ENCODE peak calls at places on chromosomes 3 and 15, in eight cellular contexts. E, V, P, C, J, K, H and T are unnamed samples.

GRCh38 chr3:112088944-112089343 is 2.8 kb downstream of the C3orf52 start:
- DNase-seq in E (no peak), V (no peak), P (no peak), C (no peak), J (no peak), K (no peak), H (no peak), T (no peak)

GRCh38 chr3:26963356-26963742 is 340.8 kb downstream of the LRRC3B start:
- DNase-seq in E (no peak), V (no peak), P (no peak), C (no peak), J (no peak), K (no peak), H (no peak), T (no peak)

GRCh38 chr15:44593042-44593736 is 56.2 kb downstream of the EIF3J start:
- DNase-seq in E (peak), V (peak), P (no peak), C (no peak), J (peak), K (no peak), H (no peak), T (no peak)

GRCh38 chr3:165463546-165463945 is 267.4 kb upstream of the SLITRK3 start:
- DNase-seq in E (no peak), V (no peak), P (peak), C (no peak), J (no peak), K (no peak), H (no peak), T (no peak)

GRCh38 chr3:104604326-104605010 is 762.2 kb upstream of the ALCAM start:
- DNase-seq in E (no peak), V (no peak), P (peak), C (no peak), J (peak), K (no peak), H (peak), T (no peak)

GRCh38 chr15:58407786-58408185 is 24.0 kb upstream of the LIPC start:
- DNase-seq in E (no peak), V (no peak), P (no peak), C (no peak), J (no peak), K (no peak), H (no peak), T (no peak)

GRCh38 chr3:62370112-62371031 is 3.0 kb downstream of the FEZF2 start:
- DNase-seq in E (no peak), V (no peak), P (no peak), C (no peak), J (no peak), K (no peak), H (no peak), T (no peak)

GRCh38 chr3:50777680-50778079 is 103.0 kb downstream of the DOCK3 start:
- DNase-seq in E (no peak), V (no peak), P (no peak), C (no peak), J (no peak), K (no peak), H (no peak), T (no peak)

GRCh38 chr3:176916777-176917176 is 280.5 kb downstream of the TBL1XR1 start:
- DNase-seq in E (no peak), V (no peak), P (no peak), C (no peak), J (no peak), K (no peak), H (no peak), T (no peak)

GRCh38 chr15:39341238-39341637 is 239.6 kb upstream of the THBS1 start:
- DNase-seq in E (no peak), V (no peak), P (no peak), C (no peak), J (no peak), K (no peak), H (no peak), T (no peak)